ENCODE peak calls at places on chromosomes 3 and 15, in seven cellular contexts. One of them, this sample, is unnamed.

GRCh38 chr15:64089553-64090280 is 3.9 kb downstream of the CIAO2A start:
- DNase-seq in heart right ventricle: no peak
- DNase-seq in fibroblast of lung: no peak
- DNase-seq in right atrium auricular region: no peak
- DNase-seq in CD8-positive, alpha-beta T cell: no peak
- DNase-seq in colonic mucosa: no peak
- DNase-seq in IMR-90: no peak
- DNase-seq in this sample: no peak

GRCh38 chr15:96374494-96374893 is 44.0 kb downstream of the NR2F2 start:
- DNase-seq in heart right ventricle: no peak
- DNase-seq in fibroblast of lung: no peak
- DNase-seq in right atrium auricular region: no peak
- DNase-seq in CD8-positive, alpha-beta T cell: no peak
- DNase-seq in colonic mucosa: no peak
- DNase-seq in IMR-90: no peak
- DNase-seq in this sample: no peak

GRCh38 chr3:161233557-161233956 is 12.4 kb downstream of the NMD3 start:
- DNase-seq in heart right ventricle: no peak
- DNase-seq in fibroblast of lung: peak; percentile 51
- DNase-seq in right atrium auricular region: no peak
- DNase-seq in CD8-positive, alpha-beta T cell: no peak
- DNase-seq in colonic mucosa: no peak
- DNase-seq in IMR-90: peak; percentile 63
- DNase-seq in this sample: no peak

GRCh38 chr3:45218578-45219390 is 7.3 kb downstream of the TMEM158 start:
- DNase-seq in heart right ventricle: no peak
- DNase-seq in fibroblast of lung: peak; percentile 69
- DNase-seq in right atrium auricular region: no peak
- DNase-seq in CD8-positive, alpha-beta T cell: no peak
- DNase-seq in colonic mucosa: no peak
- DNase-seq in IMR-90: peak; percentile 76
- DNase-seq in this sample: no peak

GRCh38 chr3:103926936-103927335 is 1439.8 kb upstream of the ALCAM start:
- DNase-seq in heart right ventricle: no peak
- DNase-seq in fibroblast of lung: no peak
- DNase-seq in right atrium auricular region: no peak
- DNase-seq in CD8-positive, alpha-beta T cell: no peak
- DNase-seq in colonic mucosa: no peak
- DNase-seq in IMR-90: no peak
- DNase-seq in this sample: no peak

GRCh38 chr3:172461530-172462138 is 13.4 kb upstream of the GHSR start:
- DNase-seq in heart right ventricle: no peak
- DNase-seq in fibroblast of lung: peak; percentile 5
- DNase-seq in right atrium auricular region: no peak
- DNase-seq in CD8-positive, alpha-beta T cell: no peak
- DNase-seq in colonic mucosa: no peak
- DNase-seq in IMR-90: peak; percentile 10
- DNase-seq in this sample: no peak

GRCh38 chr3:23519548-23520208 is 286.1 kb upstream of the UBE2E1 start:
- DNase-seq in heart right ventricle: no peak
- DNase-seq in fibroblast of lung: no peak
- DNase-seq in right atrium auricular region: no peak
- DNase-seq in CD8-positive, alpha-beta T cell: no peak
- DNase-seq in colonic mucosa: no peak
- DNase-seq in IMR-90: no peak
- DNase-seq in this sample: no peak

GRCh38 chr15:101455291-101455916 is 34.1 kb downstream of the PCSK6 start:
- DNase-seq in heart right ventricle: no peak
- DNase-seq in fibroblast of lung: no peak
- DNase-seq in right atrium auricular region: no peak
- DNase-seq in CD8-positive, alpha-beta T cell: no peak
- DNase-seq in colonic mucosa: no peak
- DNase-seq in IMR-90: no peak
- DNase-seq in this sample: peak; percentile 68

GRCh38 chr15:29018983-29019875 is 133.5 kb downstream of the APBA2 start:
- DNase-seq in heart right ventricle: no peak
- DNase-seq in fibroblast of lung: no peak
- DNase-seq in right atrium auricular region: no peak
- DNase-seq in CD8-positive, alpha-beta T cell: no peak
- DNase-seq in colonic mucosa: no peak
- DNase-seq in IMR-90: no peak
- DNase-seq in this sample: no peak

DNA sequence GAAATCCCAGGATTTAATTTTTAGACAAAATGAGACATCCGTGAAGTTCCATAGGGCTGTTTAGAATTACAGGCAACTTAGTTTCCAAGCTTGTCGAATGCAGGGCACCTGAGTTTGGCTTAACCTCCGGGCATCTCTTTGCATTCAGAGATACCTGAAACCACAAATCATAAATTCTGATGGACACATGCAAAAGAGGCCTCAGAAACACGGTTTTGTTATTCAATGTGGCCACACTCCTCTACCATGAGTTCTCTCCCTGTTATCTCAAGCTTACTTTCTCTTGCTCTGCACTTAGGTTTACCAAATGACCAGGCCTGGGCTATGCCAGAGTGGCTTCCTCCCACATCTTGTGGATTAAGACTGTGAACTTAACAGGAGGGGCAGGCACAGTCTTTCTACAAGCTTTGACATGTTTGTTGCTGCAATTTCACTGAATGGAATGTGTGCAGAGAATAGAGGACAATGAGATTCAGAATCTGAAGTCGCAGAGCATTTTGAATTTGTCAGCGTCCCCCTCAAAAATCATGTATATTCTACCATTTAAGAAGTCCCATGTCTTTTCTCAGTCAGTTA is 137.7 kb downstream of the TPRG1 start:
- DNase-seq in heart right ventricle: no peak
- DNase-seq in fibroblast of lung: no peak
- DNase-seq in right atrium auricular region: no peak
- DNase-seq in CD8-positive, alpha-beta T cell: no peak
- DNase-seq in colonic mucosa: no peak
- DNase-seq in IMR-90: no peak
- DNase-seq in this sample: no peak
- H3K4me3 ChIP-seq in heart right ventricle: no peak overlapping the region
- H3K4me3 ChIP-seq in fibroblast of lung: no peak overlapping the region
- H3K4me3 ChIP-seq in right atrium auricular region: no peak overlapping the region
- H3K4me3 ChIP-seq in CD8-positive, alpha-beta T cell: no peak overlapping the region
- H3K4me3 ChIP-seq in colonic mucosa: no peak overlapping the region
- H3K4me3 ChIP-seq in IMR-90: no peak overlapping the region
- H3K4me3 ChIP-seq in this sample: no peak overlapping the region

DNA sequence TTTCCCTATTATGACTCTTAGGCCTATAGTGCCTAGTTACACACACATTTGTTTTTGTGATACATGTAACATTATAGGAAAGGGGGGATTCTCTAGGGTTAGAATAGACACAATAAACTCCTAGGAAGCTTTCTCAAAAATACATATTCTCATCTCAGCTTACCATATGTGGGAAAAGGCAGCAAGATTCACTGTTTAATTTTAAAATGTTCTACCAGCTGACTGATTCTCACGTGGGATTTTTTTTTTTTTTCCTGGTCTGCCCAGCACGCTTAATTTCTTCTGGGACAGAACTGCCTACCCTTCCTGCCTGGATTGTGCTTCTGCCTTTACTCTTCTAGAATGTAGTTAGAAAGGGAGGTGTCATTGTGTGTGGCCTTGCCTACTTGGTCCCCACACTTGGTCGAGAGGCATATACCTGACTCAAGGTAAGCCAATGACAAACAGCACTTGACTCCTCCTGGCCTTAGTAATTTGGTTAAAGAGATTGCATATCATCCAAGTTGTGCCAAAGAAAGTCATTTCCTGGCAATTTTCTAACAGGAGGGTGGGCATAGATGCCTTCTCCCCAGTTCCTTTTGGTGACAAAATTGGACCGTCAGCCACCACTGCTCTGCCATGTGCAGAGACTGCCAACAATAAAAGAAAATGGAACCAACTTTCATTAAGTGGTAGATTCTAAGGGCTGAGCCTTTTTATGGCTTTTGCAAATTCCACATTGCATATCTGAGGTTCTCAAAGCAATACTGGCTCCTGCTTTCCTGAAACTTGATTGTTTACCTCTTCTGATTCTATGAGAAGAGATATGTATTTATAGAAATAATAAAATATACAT is 8.0 kb upstream of the LEKR1 start:
- DNase-seq in heart right ventricle: no peak
- DNase-seq in fibroblast of lung: no peak
- DNase-seq in right atrium auricular region: no peak
- DNase-seq in CD8-positive, alpha-beta T cell: no peak
- DNase-seq in colonic mucosa: no peak
- DNase-seq in IMR-90: no peak
- DNase-seq in this sample: no peak
- H3K4me3 ChIP-seq in heart right ventricle: peak overlapping the region; percentile 73
- H3K4me3 ChIP-seq in fibroblast of lung: peak overlapping the region; percentile 48
- H3K4me3 ChIP-seq in right atrium auricular region: no peak overlapping the region
- H3K4me3 ChIP-seq in CD8-positive, alpha-beta T cell: peak overlapping the region; percentile 75
- H3K4me3 ChIP-seq in colonic mucosa: no peak overlapping the region
- H3K4me3 ChIP-seq in IMR-90: no peak overlapping the region
- H3K4me3 ChIP-seq in this sample: no peak overlapping the region

GRCh38 chr3:196322-197153 is at the start of gene CHL1:
- DNase-seq in heart right ventricle: no peak
- DNase-seq in fibroblast of lung: no peak
- DNase-seq in right atrium auricular region: no peak
- DNase-seq in CD8-positive, alpha-beta T cell: no peak
- DNase-seq in colonic mucosa: no peak
- DNase-seq in IMR-90: no peak
- DNase-seq in this sample: no peak

GRCh38 chr3:197891-198491 is 1.4 kb downstream of the CHL1 start:
- DNase-seq in heart right ventricle: no peak
- DNase-seq in fibroblast of lung: no peak
- DNase-seq in right atrium auricular region: no peak
- DNase-seq in CD8-positive, alpha-beta T cell: no peak
- DNase-seq in colonic mucosa: no peak
- DNase-seq in IMR-90: no peak
- DNase-seq in this sample: no peak

GRCh38 chr3:195662-196061 is 901 bp upstream of the CHL1 start:
- DNase-seq in heart right ventricle: no peak
- DNase-seq in fibroblast of lung: no peak
- DNase-seq in right atrium auricular region: no peak
- DNase-seq in CD8-positive, alpha-beta T cell: no peak
- DNase-seq in colonic mucosa: no peak
- DNase-seq in IMR-90: no peak
- DNase-seq in this sample: no peak

GRCh38 chr3:199815-200214 is 3.3 kb downstream of the CHL1 start:
- DNase-seq in heart right ventricle: no peak
- DNase-seq in fibroblast of lung: no peak
- DNase-seq in right atrium auricular region: no peak
- DNase-seq in CD8-positive, alpha-beta T cell: no peak
- DNase-seq in colonic mucosa: no peak
- DNase-seq in IMR-90: no peak
- DNase-seq in this sample: no peak

GRCh38 chr3:197154-197855 is 742 bp downstream of the CHL1 start:
- DNase-seq in heart right ventricle: no peak
- DNase-seq in fibroblast of lung: no peak
- DNase-seq in right atrium auricular region: no peak
- DNase-seq in CD8-positive, alpha-beta T cell: no peak
- DNase-seq in colonic mucosa: peak; percentile 19
- DNase-seq in IMR-90: no peak
- DNase-seq in this sample: no peak
- H3K4me3 ChIP-seq in heart right ventricle: peak overlapping the region; percentile 49
- H3K4me3 ChIP-seq in fibroblast of lung: peak overlapping the region; percentile 64
- H3K4me3 ChIP-seq in right atrium auricular region: peak overlapping the region; percentile 72
- H3K4me3 ChIP-seq in CD8-positive, alpha-beta T cell: no peak overlapping the region
- H3K4me3 ChIP-seq in colonic mucosa: peak overlapping the region; percentile 27
- H3K4me3 ChIP-seq in IMR-90: peak overlapping the region; percentile 46
- H3K4me3 ChIP-seq in this sample: peak overlapping the region; percentile 64

GRCh38 chr3:61564405-61565059 is 3.2 kb downstream of the PTPRG start:
- DNase-seq in heart right ventricle: peak; percentile 88
- DNase-seq in fibroblast of lung: peak; percentile 63
- DNase-seq in right atrium auricular region: peak; percentile 90
- DNase-seq in CD8-positive, alpha-beta T cell: no peak
- DNase-seq in colonic mucosa: peak; percentile 83
- DNase-seq in IMR-90: peak; percentile 61
- DNase-seq in this sample: peak; percentile 91
- H3K4me3 ChIP-seq in heart right ventricle: peak overlapping the region; percentile 73
- H3K4me3 ChIP-seq in fibroblast of lung: peak overlapping the region; percentile 89
- H3K4me3 ChIP-seq in right atrium auricular region: peak overlapping the region; percentile 78
- H3K4me3 ChIP-seq in CD8-positive, alpha-beta T cell: no peak overlapping the region
- H3K4me3 ChIP-seq in colonic mucosa: peak overlapping the region; percentile 51
- H3K4me3 ChIP-seq in IMR-90: peak overlapping the region; percentile 99
- H3K4me3 ChIP-seq in this sample: peak overlapping the region; percentile 91

GRCh38 chr3:183449791-183450190 is 21.4 kb upstream of the MCF2L2 start:
- DNase-seq in heart right ventricle: no peak
- DNase-seq in fibroblast of lung: peak; percentile 49
- DNase-seq in right atrium auricular region: no peak
- DNase-seq in CD8-positive, alpha-beta T cell: no peak
- DNase-seq in colonic mucosa: no peak
- DNase-seq in IMR-90: peak; percentile 9
- DNase-seq in this sample: no peak
- H3K4me3 ChIP-seq in heart right ventricle: peak overlapping the region; percentile 74
- H3K4me3 ChIP-seq in fibroblast of lung: no peak overlapping the region
- H3K4me3 ChIP-seq in right atrium auricular region: no peak overlapping the region
- H3K4me3 ChIP-seq in CD8-positive, alpha-beta T cell: no peak overlapping the region
- H3K4me3 ChIP-seq in colonic mucosa: no peak overlapping the region
- H3K4me3 ChIP-seq in IMR-90: no peak overlapping the region
- H3K4me3 ChIP-seq in this sample: no peak overlapping the region

DNA sequence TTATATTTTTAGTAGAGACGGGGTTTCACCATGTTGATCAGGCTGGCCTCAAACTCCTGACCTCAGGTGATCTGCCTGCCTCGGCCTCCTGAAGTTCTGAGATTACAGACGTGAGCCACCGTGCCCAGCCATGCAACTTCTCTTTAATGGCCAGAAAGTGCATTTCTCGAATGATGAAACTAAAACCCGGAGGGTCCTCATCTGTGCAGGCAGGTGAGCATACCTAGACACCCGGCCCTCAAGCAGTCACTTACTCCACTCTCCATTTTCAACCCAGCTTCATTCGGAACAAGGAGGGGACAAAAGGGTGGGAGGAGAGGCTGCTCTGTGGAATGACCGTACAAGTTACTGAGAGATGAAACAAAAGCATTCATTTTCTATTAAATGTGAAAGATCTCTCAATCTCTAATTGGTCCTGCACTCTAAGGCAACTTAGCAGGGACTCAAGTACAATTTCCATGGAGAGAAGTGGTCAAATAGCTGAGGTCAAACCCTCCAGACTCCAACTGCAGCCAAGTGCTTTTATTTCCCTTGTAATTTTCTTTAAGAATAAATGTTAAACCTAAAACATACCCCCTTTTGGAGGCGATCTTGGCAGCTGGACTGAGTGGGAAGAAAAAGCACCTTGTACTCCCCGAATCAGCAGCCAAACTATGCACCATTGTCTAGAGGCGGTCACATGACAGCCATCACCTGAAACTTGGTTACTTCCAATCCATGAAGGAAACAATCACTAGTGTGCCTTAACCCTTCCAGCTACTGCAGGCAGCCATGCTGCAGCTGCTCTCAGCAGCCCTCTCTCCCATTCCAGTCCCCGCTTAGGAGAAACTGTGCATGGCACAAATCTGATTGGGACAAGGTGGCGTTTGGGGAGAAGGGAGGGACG is 62.2 kb downstream of the VGLL4 start:
- DNase-seq in heart right ventricle: no peak
- DNase-seq in fibroblast of lung: peak; percentile 36
- DNase-seq in right atrium auricular region: no peak
- DNase-seq in CD8-positive, alpha-beta T cell: no peak
- DNase-seq in colonic mucosa: no peak
- DNase-seq in IMR-90: no peak
- DNase-seq in this sample: peak; percentile 56
- H3K4me3 ChIP-seq in heart right ventricle: peak overlapping the region; percentile 6
- H3K4me3 ChIP-seq in fibroblast of lung: peak overlapping the region; percentile 55
- H3K4me3 ChIP-seq in right atrium auricular region: peak overlapping the region; percentile 6
- H3K4me3 ChIP-seq in CD8-positive, alpha-beta T cell: peak overlapping the region; percentile 28
- H3K4me3 ChIP-seq in colonic mucosa: peak overlapping the region; percentile 0
- H3K4me3 ChIP-seq in IMR-90: peak overlapping the region; percentile 23
- H3K4me3 ChIP-seq in this sample: peak overlapping the region; percentile 63

GRCh38 chr3:182567666-182568065 is 225.6 kb upstream of the ATP11B start:
- DNase-seq in heart right ventricle: no peak
- DNase-seq in fibroblast of lung: peak; percentile 44
- DNase-seq in right atrium auricular region: no peak
- DNase-seq in CD8-positive, alpha-beta T cell: no peak
- DNase-seq in colonic mucosa: no peak
- DNase-seq in IMR-90: no peak
- DNase-seq in this sample: no peak
- H3K4me3 ChIP-seq in heart right ventricle: no peak overlapping the region
- H3K4me3 ChIP-seq in fibroblast of lung: no peak overlapping the region
- H3K4me3 ChIP-seq in right atrium auricular region: no peak overlapping the region
- H3K4me3 ChIP-seq in CD8-positive, alpha-beta T cell: no peak overlapping the region
- H3K4me3 ChIP-seq in colonic mucosa: no peak overlapping the region
- H3K4me3 ChIP-seq in IMR-90: no peak overlapping the region
- H3K4me3 ChIP-seq in this sample: no peak overlapping the region